ENCODE peak calls at places on chromosomes 13 and 19, in four cellular contexts. One of them, this sample, is unnamed.

GRCh38 chr19:10587022-10587838 is at the start of gene AP1M2:
- DNase-seq in HepG2: no peak
- DNase-seq in GM12878: no peak
- DNase-seq in K562: no peak
- DNase-seq in this sample: peak; percentile 81

GRCh38 chr13:36029171-36029570 is 102.0 kb downstream of the DCLK1 start:
- DNase-seq in HepG2: no peak
- DNase-seq in GM12878: no peak
- DNase-seq in K562: no peak
- DNase-seq in this sample: no peak

GRCh38 chr13:43916828-43917227 is 37.1 kb downstream of the LACC1 start:
- DNase-seq in HepG2: no peak
- DNase-seq in GM12878: no peak
- DNase-seq in K562: no peak
- DNase-seq in this sample: no peak

GRCh38 chr19:1009043-1009975 is 9.1 kb downstream of the GRIN3B start:
- DNase-seq in HepG2: no peak
- DNase-seq in GM12878: no peak
- DNase-seq in K562: no peak
- DNase-seq in this sample: no peak

GRCh38 chr13:96817336-96817941 is 176.8 kb downstream of the OXGR1 start:
- DNase-seq in HepG2: peak; percentile 6
- DNase-seq in GM12878: no peak
- DNase-seq in K562: peak; percentile 7
- DNase-seq in this sample: no peak

GRCh38 chr19:46980756-46981155 is 38.9 kb upstream of the NPAS1 start:
- DNase-seq in HepG2: no peak
- DNase-seq in GM12878: no peak
- DNase-seq in K562: no peak
- DNase-seq in this sample: no peak

GRCh38 chr13:110683203-110683883 is 22.6 kb downstream of the CARS2 start:
- DNase-seq in HepG2: peak; percentile 52
- DNase-seq in GM12878: no peak
- DNase-seq in K562: no peak
- DNase-seq in this sample: no peak

GRCh38 chr19:41441321-41441945 is 1.5 kb upstream of the ERICH4 start:
- DNase-seq in HepG2: no peak
- DNase-seq in GM12878: no peak
- DNase-seq in K562: no peak
- DNase-seq in this sample: no peak

GRCh38 chr13:102769679-102770078 is 3.9 kb downstream of the TEX30 start:
- DNase-seq in HepG2: no peak
- DNase-seq in GM12878: no peak
- DNase-seq in K562: no peak
- DNase-seq in this sample: no peak

GRCh38 chr13:46469064-46469463 is 82.0 kb upstream of the RUBCNL start:
- DNase-seq in HepG2: no peak
- DNase-seq in GM12878: no peak
- DNase-seq in K562: no peak
- DNase-seq in this sample: no peak

GRCh38 chr13:109408596-109409382 is 377.6 kb downstream of the IRS2 start:
- DNase-seq in HepG2: no peak
- DNase-seq in GM12878: no peak
- DNase-seq in K562: no peak
- DNase-seq in this sample: no peak
- TF ChIP-seq TCF7 in HepG2: no peak
- TF ChIP-seq TCF7 in GM12878: no peak
- TF ChIP-seq TCF7 in K562: no peak
- TF ChIP-seq TCF7 in this sample: no peak

DNA sequence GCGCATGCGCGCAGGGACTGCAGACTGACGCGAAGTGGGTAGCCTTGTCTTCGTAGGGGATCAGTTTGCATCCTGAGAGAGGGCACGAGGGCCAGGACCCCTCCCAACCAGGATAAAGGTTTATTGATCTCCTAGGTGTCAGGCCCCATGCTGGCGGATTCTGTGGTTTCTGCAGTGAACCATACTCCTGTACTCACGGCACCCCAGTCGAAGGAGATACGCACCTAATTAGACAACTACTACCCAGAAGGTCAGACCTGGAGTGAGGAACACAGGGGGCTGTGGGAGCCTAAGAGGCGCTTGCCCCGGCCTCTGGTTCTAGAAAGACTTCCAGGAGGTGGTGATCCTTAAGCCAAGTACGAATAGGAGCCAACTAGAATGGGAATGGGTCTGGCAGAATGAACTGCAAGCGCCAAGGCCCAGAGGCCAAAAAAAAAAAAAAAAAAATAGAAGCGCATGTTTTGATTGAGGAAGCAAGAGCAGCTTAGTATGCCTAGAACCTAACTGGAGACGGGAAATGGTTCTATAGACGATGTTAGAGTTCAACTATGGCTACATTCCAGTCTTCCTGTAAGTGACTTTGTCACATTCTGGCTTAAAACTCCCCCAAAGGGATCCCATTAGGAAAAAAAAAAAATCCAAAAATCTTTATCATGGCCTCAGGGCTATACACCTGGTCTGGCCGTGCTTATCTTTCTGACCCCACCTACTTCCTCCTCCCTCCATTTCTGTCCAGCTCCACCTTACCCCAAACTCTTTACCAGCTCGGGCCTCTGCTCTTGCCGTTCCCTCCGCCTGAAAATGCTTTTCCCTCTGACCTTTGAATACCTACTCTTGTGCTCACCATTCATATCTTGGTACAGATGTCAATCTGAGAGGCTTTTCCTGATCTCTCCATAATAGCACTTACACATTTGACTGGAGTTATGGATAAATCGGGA is 902 bp upstream of the ZNF428 start:
- DNase-seq in HepG2: no peak
- DNase-seq in GM12878: no peak
- DNase-seq in K562: peak; percentile 54
- DNase-seq in this sample: no peak
- TF ChIP-seq TCF7 in HepG2: no peak
- TF ChIP-seq TCF7 in GM12878: no peak
- TF ChIP-seq TCF7 in K562: no peak
- TF ChIP-seq TCF7 in this sample: no peak

DNA sequence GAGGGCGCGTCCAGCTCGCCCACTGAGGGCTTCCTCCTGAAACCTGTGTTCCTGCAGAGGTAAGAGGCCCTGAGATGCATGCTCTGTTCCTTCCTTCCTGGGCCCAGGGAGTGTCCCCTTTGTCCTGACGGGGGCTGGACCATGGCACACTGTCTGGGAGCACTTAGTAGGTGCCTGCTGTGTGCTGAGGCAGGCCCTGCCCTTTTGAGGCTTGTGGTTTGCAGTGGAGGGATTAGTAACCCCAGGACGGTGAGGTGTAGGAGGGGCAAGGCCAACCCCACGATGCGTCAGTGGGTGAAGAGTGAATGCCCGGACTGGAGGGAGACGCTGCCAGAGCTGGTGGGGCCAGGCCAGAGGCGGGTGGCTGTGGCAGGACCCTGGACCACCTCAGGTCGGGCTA is 11.2 kb upstream of the F2RL3 start:
- DNase-seq in HepG2: no peak
- DNase-seq in GM12878: no peak
- DNase-seq in K562: no peak
- DNase-seq in this sample: no peak
- TF ChIP-seq TCF7 in HepG2: no peak
- TF ChIP-seq TCF7 in GM12878: no peak
- TF ChIP-seq TCF7 in K562: no peak
- TF ChIP-seq TCF7 in this sample: no peak

GRCh38 chr13:49502954-49503353 is 7.2 kb downstream of the PHF11 start:
- DNase-seq in HepG2: no peak
- DNase-seq in GM12878: no peak
- DNase-seq in K562: no peak
- DNase-seq in this sample: no peak

GRCh38 chr13:49498211-49498610 is 2.5 kb downstream of the PHF11 start:
- DNase-seq in HepG2: no peak
- DNase-seq in GM12878: no peak
- DNase-seq in K562: no peak
- DNase-seq in this sample: no peak

GRCh38 chr13:49497272-49497671 is 1.5 kb downstream of the PHF11 start:
- DNase-seq in HepG2: no peak
- DNase-seq in GM12878: no peak
- DNase-seq in K562: no peak
- DNase-seq in this sample: no peak

GRCh38 chr13:49503951-49504350 is 8.2 kb downstream of the PHF11 start:
- DNase-seq in HepG2: no peak
- DNase-seq in GM12878: no peak
- DNase-seq in K562: no peak
- DNase-seq in this sample: no peak

GRCh38 chr13:49499889-49500660 is 4.3 kb downstream of the PHF11 start:
- DNase-seq in HepG2: no peak
- DNase-seq in GM12878: no peak
- DNase-seq in K562: no peak
- DNase-seq in this sample: no peak
- TF ChIP-seq TCF7 in HepG2: no peak
- TF ChIP-seq TCF7 in GM12878: no peak
- TF ChIP-seq TCF7 in K562: no peak
- TF ChIP-seq TCF7 in this sample: no peak

GRCh38 chr19:38231918-38232317 is 7.9 kb upstream of the DPF1 start:
- DNase-seq in HepG2: no peak
- DNase-seq in GM12878: no peak
- DNase-seq in K562: no peak
- DNase-seq in this sample: no peak

GRCh38 chr19:38228491-38229439 is 4.7 kb upstream of the DPF1 start:
- DNase-seq in HepG2: no peak
- DNase-seq in GM12878: no peak
- DNase-seq in K562: peak; percentile 76
- DNase-seq in this sample: peak; percentile 74

GRCh38 chr19:38234615-38235014 is 10.6 kb upstream of the DPF1 start:
- DNase-seq in HepG2: no peak
- DNase-seq in GM12878: no peak
- DNase-seq in K562: no peak
- DNase-seq in this sample: no peak

GRCh38 chr19:38229585-38230073 is 5.6 kb upstream of the DPF1 start:
- DNase-seq in HepG2: peak; percentile 68
- DNase-seq in GM12878: no peak
- DNase-seq in K562: peak; percentile 98
- DNase-seq in this sample: peak; percentile 79

DNA sequence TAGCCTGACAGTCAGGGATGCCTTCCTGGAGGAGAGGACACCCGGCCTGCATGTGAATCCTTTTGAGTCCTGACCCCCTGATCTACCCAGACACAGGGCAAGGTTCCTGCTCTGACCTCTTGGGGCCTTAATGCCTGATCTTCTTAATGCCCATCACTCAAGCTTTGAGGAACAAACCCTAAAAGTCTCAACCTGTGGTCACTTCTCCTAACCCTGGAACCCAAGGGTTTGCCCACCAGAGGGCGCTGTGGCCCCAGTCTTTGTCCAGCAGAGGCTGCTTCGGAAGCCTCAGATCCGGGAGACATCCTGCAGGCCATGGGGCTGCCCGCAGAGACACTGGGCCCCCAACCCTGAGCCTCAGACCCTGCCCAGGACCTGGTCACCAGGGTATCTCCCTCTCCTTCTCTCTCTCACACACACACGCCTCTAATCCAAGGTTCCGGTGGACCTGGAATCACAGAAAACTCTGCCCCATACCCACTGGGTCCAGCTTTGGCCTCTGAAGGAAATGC is 9.8 kb upstream of the DPF1 start:
- DNase-seq in HepG2: peak; percentile 58
- DNase-seq in GM12878: no peak
- DNase-seq in K562: peak; percentile 81
- DNase-seq in this sample: peak; percentile 95
- TF ChIP-seq TCF7 in HepG2: no peak
- TF ChIP-seq TCF7 in GM12878: no peak
- TF ChIP-seq TCF7 in K562: no peak
- TF ChIP-seq TCF7 in this sample: no peak

GRCh38 chr13:76516013-76516412 is 370.2 kb downstream of the KCTD12 start:
- DNase-seq in HepG2: no peak
- DNase-seq in GM12878: no peak
- DNase-seq in K562: no peak
- DNase-seq in this sample: no peak
- TF ChIP-seq TCF7 in HepG2: no peak
- TF ChIP-seq TCF7 in GM12878: no peak
- TF ChIP-seq TCF7 in K562: no peak
- TF ChIP-seq TCF7 in this sample: no peak

DNA sequence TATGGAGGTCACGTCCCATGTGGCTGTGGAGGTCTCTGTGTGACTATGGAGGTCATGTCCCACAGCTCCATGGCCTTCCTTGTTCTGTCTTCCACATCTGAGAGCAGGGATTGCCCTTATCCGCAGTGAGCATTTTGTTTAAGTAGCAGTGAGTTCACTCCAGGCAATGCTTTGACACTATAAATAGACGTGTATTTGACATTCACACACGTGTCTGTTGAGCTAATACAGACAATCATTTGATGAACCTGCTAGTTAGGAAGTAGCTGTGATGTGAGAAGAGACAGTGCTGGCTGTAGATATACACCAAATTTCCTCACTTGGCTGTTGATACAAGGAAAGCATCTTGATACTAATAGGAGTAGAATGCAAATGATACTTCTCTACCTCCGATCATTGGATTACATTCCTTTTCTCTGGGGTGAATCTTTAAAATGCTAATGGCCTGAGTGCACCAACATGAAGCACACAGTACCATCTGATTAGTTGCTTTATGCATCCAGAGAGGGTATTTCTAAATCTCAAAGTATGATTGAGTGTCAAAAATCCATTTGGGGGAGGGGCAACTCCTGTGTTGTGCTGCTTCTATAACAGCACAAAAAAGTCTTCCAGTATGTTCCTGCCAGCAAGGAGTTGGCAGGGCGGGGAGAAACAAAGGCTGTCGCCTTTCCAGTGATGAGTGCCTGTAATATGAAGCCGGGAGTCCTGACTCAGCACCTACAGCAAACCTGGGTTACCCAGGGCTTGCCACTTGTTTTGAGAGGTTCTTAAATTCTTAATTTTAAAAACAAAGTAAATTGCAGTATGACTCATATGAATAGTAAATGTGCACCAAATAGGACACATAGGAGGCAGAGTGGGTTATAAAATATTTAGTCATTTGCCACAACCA is 7.0 kb downstream of the CUL4A start:
- DNase-seq in HepG2: peak; percentile 45
- DNase-seq in GM12878: no peak
- DNase-seq in K562: no peak
- DNase-seq in this sample: no peak
- TF ChIP-seq TCF7 in HepG2: no peak
- TF ChIP-seq TCF7 in GM12878: no peak
- TF ChIP-seq TCF7 in K562: no peak
- TF ChIP-seq TCF7 in this sample: no peak

GRCh38 chr19:55027472-55028337 is 10.4 kb downstream of the GP6 start:
- DNase-seq in HepG2: peak; percentile 21
- DNase-seq in GM12878: no peak
- DNase-seq in K562: peak; percentile 63
- DNase-seq in this sample: no peak

GRCh38 chr19:55018633-55019032 is 19.4 kb downstream of the GP6 start:
- DNase-seq in HepG2: no peak
- DNase-seq in GM12878: no peak
- DNase-seq in K562: no peak
- DNase-seq in this sample: no peak

GRCh38 chr19:55018216-55018615 is 19.8 kb downstream of the GP6 start:
- DNase-seq in HepG2: no peak
- DNase-seq in GM12878: no peak
- DNase-seq in K562: no peak
- DNase-seq in this sample: no peak

GRCh38 chr19:55028757-55029156 is 9.3 kb downstream of the GP6 start:
- DNase-seq in HepG2: no peak
- DNase-seq in GM12878: no peak
- DNase-seq in K562: no peak
- DNase-seq in this sample: no peak

GRCh38 chr19:55024111-55024510 is 14.0 kb downstream of the GP6 start:
- DNase-seq in HepG2: no peak
- DNase-seq in GM12878: no peak
- DNase-seq in K562: no peak
- DNase-seq in this sample: no peak
- TF ChIP-seq TCF7 in HepG2: no peak
- TF ChIP-seq TCF7 in GM12878: no peak
- TF ChIP-seq TCF7 in K562: no peak
- TF ChIP-seq TCF7 in this sample: no peak

This sample was measured in WTC11.